ENCODE peak calls at places on chromosomes 12 and 14, in ten cellular contexts. One of them, this sample, is unnamed.

GRCh38 chr12:114327765-114328164 is 78.2 kb downstream of the TBX5 start:
- DNase-seq in HCT116: no peak
- DNase-seq in stomach: no peak
- DNase-seq in endothelial cell of umbilical vein: no peak
- DNase-seq in transverse colon: no peak
- DNase-seq in GM12891: no peak
- DNase-seq in prostate gland: no peak
- DNase-seq in GM12878: no peak
- DNase-seq in sigmoid colon: no peak
- DNase-seq in upper lobe of left lung: no peak
- DNase-seq in this sample: no peak

GRCh38 chr14:33949051-33950037 is 1.5 kb downstream of the EGLN3 start:
- DNase-seq in transverse colon: no peak
- DNase-seq in GM12891: no peak
- DNase-seq in endothelial cell of umbilical vein: no peak
- DNase-seq in sigmoid colon: no peak
- DNase-seq in GM12878: no peak
- DNase-seq in stomach: no peak
- DNase-seq in HCT116: no peak
- DNase-seq in prostate gland: no peak
- DNase-seq in upper lobe of left lung: no peak
- DNase-seq in this sample: no peak

GRCh38 chr12:63264629-63265028 is 113.6 kb upstream of the AVPR1A start:
- DNase-seq in upper lobe of left lung: no peak
- DNase-seq in transverse colon: no peak
- DNase-seq in endothelial cell of umbilical vein: no peak
- DNase-seq in HCT116: no peak
- DNase-seq in prostate gland: no peak
- DNase-seq in GM12878: no peak
- DNase-seq in GM12891: no peak
- DNase-seq in sigmoid colon: no peak
- DNase-seq in stomach: no peak
- DNase-seq in this sample: no peak

GRCh38 chr14:23294734-23295561 is 7.7 kb downstream of the PPP1R3E start:
- DNase-seq in transverse colon: peak
- DNase-seq in GM12878: no peak
- DNase-seq in HCT116: no peak
- DNase-seq in upper lobe of left lung: no peak
- DNase-seq in GM12891: no peak
- DNase-seq in stomach: peak
- DNase-seq in sigmoid colon: no peak
- DNase-seq in prostate gland: no peak
- DNase-seq in endothelial cell of umbilical vein: peak
- DNase-seq in this sample: no peak

GRCh38 chr12:85016423-85016822 is 19.7 kb downstream of the TSPAN19 start:
- DNase-seq in endothelial cell of umbilical vein: peak
- DNase-seq in upper lobe of left lung: no peak
- DNase-seq in GM12891: no peak
- DNase-seq in transverse colon: no peak
- DNase-seq in prostate gland: no peak
- DNase-seq in sigmoid colon: no peak
- DNase-seq in stomach: no peak
- DNase-seq in GM12878: no peak
- DNase-seq in HCT116: peak
- DNase-seq in this sample: no peak

GRCh38 chr14:51014086-51014485 is 69.8 kb upstream of the PYGL start:
- DNase-seq in endothelial cell of umbilical vein: no peak
- DNase-seq in sigmoid colon: peak
- DNase-seq in GM12878: no peak
- DNase-seq in prostate gland: no peak
- DNase-seq in upper lobe of left lung: no peak
- DNase-seq in stomach: no peak
- DNase-seq in transverse colon: no peak
- DNase-seq in HCT116: no peak
- DNase-seq in GM12891: no peak
- DNase-seq in this sample: no peak

GRCh38 chr12:122449317-122449716 is 26.8 kb upstream of the CLIP1 start:
- DNase-seq in transverse colon: no peak
- DNase-seq in GM12891: no peak
- DNase-seq in upper lobe of left lung: no peak
- DNase-seq in prostate gland: no peak
- DNase-seq in stomach: no peak
- DNase-seq in GM12878: no peak
- DNase-seq in endothelial cell of umbilical vein: peak
- DNase-seq in HCT116: peak
- DNase-seq in sigmoid colon: no peak
- DNase-seq in this sample: no peak

GRCh38 chr12:132245521-132246101 is 83.8 kb downstream of the GALNT9 start:
- DNase-seq in stomach: no peak
- DNase-seq in upper lobe of left lung: peak
- DNase-seq in sigmoid colon: no peak
- DNase-seq in GM12891: no peak
- DNase-seq in endothelial cell of umbilical vein: no peak
- DNase-seq in transverse colon: no peak
- DNase-seq in HCT116: no peak
- DNase-seq in prostate gland: no peak
- DNase-seq in GM12878: no peak
- DNase-seq in this sample: no peak

GRCh38 chr12:47433876-47434275 is 272.0 kb downstream of the RPAP3 start:
- DNase-seq in sigmoid colon: no peak
- DNase-seq in stomach: no peak
- DNase-seq in GM12891: no peak
- DNase-seq in upper lobe of left lung: no peak
- DNase-seq in transverse colon: no peak
- DNase-seq in prostate gland: no peak
- DNase-seq in GM12878: no peak
- DNase-seq in endothelial cell of umbilical vein: no peak
- DNase-seq in HCT116: no peak
- DNase-seq in this sample: no peak

GRCh38 chr14:32010561-32011188 is 66.4 kb upstream of the ARHGAP5 start:
- DNase-seq in upper lobe of left lung: no peak
- DNase-seq in GM12878: no peak
- DNase-seq in prostate gland: no peak
- DNase-seq in sigmoid colon: no peak
- DNase-seq in transverse colon: no peak
- DNase-seq in HCT116: peak
- DNase-seq in stomach: no peak
- DNase-seq in GM12891: no peak
- DNase-seq in endothelial cell of umbilical vein: peak
- DNase-seq in this sample: no peak

GRCh38 chr12:81974762-81975161 is 215.6 kb upstream of the PPFIA2 start:
- DNase-seq in transverse colon: no peak
- DNase-seq in HCT116: no peak
- DNase-seq in stomach: no peak
- DNase-seq in endothelial cell of umbilical vein: no peak
- DNase-seq in upper lobe of left lung: no peak
- DNase-seq in sigmoid colon: no peak
- DNase-seq in GM12891: no peak
- DNase-seq in prostate gland: no peak
- DNase-seq in GM12878: no peak
- DNase-seq in this sample: no peak

GRCh38 chr12:132451172-132451835 is 38.6 kb upstream of the FBRSL1 start:
- DNase-seq in upper lobe of left lung: no peak
- DNase-seq in HCT116: no peak
- DNase-seq in sigmoid colon: no peak
- DNase-seq in prostate gland: no peak
- DNase-seq in GM12878: no peak
- DNase-seq in transverse colon: no peak
- DNase-seq in stomach: no peak
- DNase-seq in endothelial cell of umbilical vein: no peak
- DNase-seq in GM12891: no peak
- DNase-seq in this sample: peak

GRCh38 chr14:60164717-60165546 is at the start of gene DHRS7:
- DNase-seq in sigmoid colon: peak
- DNase-seq in stomach: peak
- DNase-seq in prostate gland: peak
- DNase-seq in GM12878: peak
- DNase-seq in upper lobe of left lung: peak
- DNase-seq in transverse colon: peak
- DNase-seq in GM12891: peak
- DNase-seq in endothelial cell of umbilical vein: peak
- DNase-seq in HCT116: peak
- DNase-seq in this sample: peak
- TF ChIP-seq POLR2AphosphoS5 in sigmoid colon: peak
- TF ChIP-seq POLR2AphosphoS5 in stomach: peak
- TF ChIP-seq POLR2AphosphoS5 in prostate gland: peak
- TF ChIP-seq POLR2AphosphoS5 in GM12878: peak
- TF ChIP-seq POLR2AphosphoS5 in upper lobe of left lung: peak
- TF ChIP-seq POLR2AphosphoS5 in transverse colon: peak
- TF ChIP-seq POLR2AphosphoS5 in GM12891: peak
- TF ChIP-seq POLR2AphosphoS5 in endothelial cell of umbilical vein: peak
- TF ChIP-seq POLR2AphosphoS5 in HCT116: peak
- TF ChIP-seq POLR2AphosphoS5 in this sample: peak

DNA sequence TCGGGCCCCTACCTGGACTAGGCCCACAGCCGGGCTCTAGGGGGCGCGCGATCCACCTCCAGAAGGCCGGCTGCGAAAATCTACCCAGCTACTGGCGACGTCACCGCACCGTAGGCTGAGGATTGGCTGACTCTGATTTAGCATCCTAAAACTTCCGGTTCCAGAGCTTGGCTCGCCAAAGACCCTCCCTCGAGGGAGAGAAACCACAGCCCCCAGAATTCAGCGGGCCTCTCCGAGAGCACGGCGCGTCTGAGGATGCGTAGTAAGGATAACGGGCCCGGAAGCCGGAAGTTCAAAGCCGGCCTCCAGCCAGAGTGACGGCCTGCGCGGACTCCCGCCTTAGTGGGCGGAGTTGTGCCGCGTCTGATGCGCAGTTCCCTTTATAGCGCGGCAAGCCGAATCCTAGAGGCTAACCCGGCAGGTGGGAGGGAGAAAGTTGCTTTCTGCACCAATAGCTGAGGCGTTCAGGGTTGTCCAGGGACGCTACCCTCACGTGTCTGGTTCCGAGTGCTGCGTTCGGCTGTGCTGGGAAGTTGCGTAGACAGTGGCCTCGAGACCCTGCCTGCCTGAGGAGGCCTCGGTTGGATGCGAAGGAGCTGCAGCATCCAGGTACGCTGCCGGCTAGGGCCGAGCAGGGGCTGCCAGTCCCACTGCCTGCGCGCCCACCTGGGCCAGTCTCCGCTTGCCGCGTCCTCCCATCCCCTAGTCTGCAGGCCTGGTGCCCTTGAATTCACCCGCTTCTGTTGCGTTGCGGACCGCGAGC is at the start of gene COX14:
- DNase-seq in upper lobe of left lung: peak
- DNase-seq in GM12891: peak
- DNase-seq in sigmoid colon: peak
- DNase-seq in HCT116: peak
- DNase-seq in prostate gland: peak
- DNase-seq in stomach: peak
- DNase-seq in GM12878: peak
- DNase-seq in endothelial cell of umbilical vein: peak
- DNase-seq in transverse colon: peak
- DNase-seq in this sample: peak
- TF ChIP-seq POLR2A in upper lobe of left lung: no peak
- TF ChIP-seq POLR2A in GM12891: peak
- TF ChIP-seq POLR2A in sigmoid colon: peak
- TF ChIP-seq POLR2A in HCT116: peak
- TF ChIP-seq POLR2A in prostate gland: peak
- TF ChIP-seq POLR2A in stomach: peak
- TF ChIP-seq POLR2A in GM12878: peak
- TF ChIP-seq POLR2A in endothelial cell of umbilical vein: peak
- TF ChIP-seq POLR2A in transverse colon: peak
- TF ChIP-seq POLR2A in this sample: peak

GRCh38 chr12:3299929-3300832 is 190.8 kb upstream of the PRMT8 start:
- DNase-seq in upper lobe of left lung: peak
- DNase-seq in stomach: peak
- DNase-seq in sigmoid colon: peak
- DNase-seq in prostate gland: peak
- DNase-seq in GM12891: peak
- DNase-seq in endothelial cell of umbilical vein: peak
- DNase-seq in HCT116: peak
- DNase-seq in transverse colon: peak
- DNase-seq in GM12878: peak
- DNase-seq in this sample: peak
- TF ChIP-seq POLR2AphosphoS5 in upper lobe of left lung: peak
- TF ChIP-seq POLR2AphosphoS5 in stomach: peak
- TF ChIP-seq POLR2AphosphoS5 in sigmoid colon: peak
- TF ChIP-seq POLR2AphosphoS5 in prostate gland: peak
- TF ChIP-seq POLR2AphosphoS5 in GM12891: no peak
- TF ChIP-seq POLR2AphosphoS5 in endothelial cell of umbilical vein: no peak
- TF ChIP-seq POLR2AphosphoS5 in HCT116: peak
- TF ChIP-seq POLR2AphosphoS5 in transverse colon: peak
- TF ChIP-seq POLR2AphosphoS5 in GM12878: no peak
- TF ChIP-seq POLR2AphosphoS5 in this sample: no peak

GRCh38 chr14:105490572-105491365 is at the start of gene TEDC1:
- DNase-seq in HCT116: peak
- DNase-seq in endothelial cell of umbilical vein: peak
- DNase-seq in sigmoid colon: peak
- DNase-seq in GM12891: peak
- DNase-seq in upper lobe of left lung: peak
- DNase-seq in stomach: peak
- DNase-seq in prostate gland: peak
- DNase-seq in transverse colon: peak
- DNase-seq in GM12878: peak
- DNase-seq in this sample: peak
- TF ChIP-seq POLR2A in HCT116: peak
- TF ChIP-seq POLR2A in endothelial cell of umbilical vein: peak
- TF ChIP-seq POLR2A in sigmoid colon: no peak
- TF ChIP-seq POLR2A in GM12891: no peak
- TF ChIP-seq POLR2A in upper lobe of left lung: no peak
- TF ChIP-seq POLR2A in stomach: no peak
- TF ChIP-seq POLR2A in prostate gland: peak
- TF ChIP-seq POLR2A in transverse colon: peak
- TF ChIP-seq POLR2A in GM12878: peak
- TF ChIP-seq POLR2A in this sample: peak